ENCODE peak calls at places on chromosomes 1 and 21, in four cellular contexts. L is AG08395, S is Daoy, K is adrenal gland. W is an unnamed sample.

GRCh38 chr21:37658994-37659458 is 257.2 kb downstream of the KCNJ6 start:
- DNase-seq in K (peak), S (peak), L (peak), W (peak)

GRCh38 chr21:44571844-44572782 is 1.4 kb upstream of the KRTAP10-4 start:
- DNase-seq in K (no peak), S (no peak), L (no peak), W (no peak)

GRCh38 chr1:227748496-227749182 is 13.4 kb downstream of the SNAP47 start:
- DNase-seq in S (no peak), K (peak), L (no peak), W (no peak)

GRCh38 chr1:115377411-115377810 is 39.4 kb upstream of the NGF start:
- DNase-seq in S (no peak), K (no peak), L (no peak), W (no peak)

GRCh38 chr1:59856725-59857338 is 42.1 kb downstream of the HOOK1 start:
- DNase-seq in S (no peak), K (peak), L (no peak), W (no peak)

GRCh38 chr1:206461602-206462455 is 8.4 kb upstream of the IKBKE start:
- DNase-seq in L (peak), S (peak), K (peak), W (no peak)

GRCh38 chr1:232369451-232369850 is 260.5 kb downstream of the SIPA1L2 start:
- DNase-seq in L (no peak), S (no peak), K (no peak), W (no peak)

GRCh38 chr1:186078245-186078644 is 296.8 kb downstream of the TPR start:
- DNase-seq in S (no peak), K (no peak), L (no peak), W (no peak)

GRCh38 chr1:14940285-14940890 is 213.2 kb upstream of the TMEM51 start:
- DNase-seq in L (no peak), S (no peak), K (no peak), W (no peak)

GRCh38 chr1:160097196-160097910 is 1.1 kb downstream of the IGSF8 start:
- DNase-seq in K (no peak), L (no peak), S (no peak), W (no peak)

GRCh38 chr1:41648230-41648629 is 163.7 kb upstream of the EDN2 start:
- DNase-seq in K (no peak), L (no peak), S (no peak), W (peak)

GRCh38 chr1:29711582-29712274 is 475.4 kb downstream of the PTPRU start:
- DNase-seq in S (peak), K (no peak), L (peak), W (peak)

W was measured in ascending aorta.